ENCODE peak calls at places on chromosomes 4 and X, in eight cellular contexts. W is colonic mucosa, E is heart left ventricle, L is Peyer's patch, F is H7, Y is IMR-90, B is upper lobe of left lung, V is left ventricle myocardium inferior. H is an unnamed sample. For H3K27me3 and H3K36me3, the result is how much of the 10 kb centered on the place peaks cover.

GRCh38 chrX:55135171-55135570 is 46.4 kb downstream of the PAGE2 start:
- DNase-seq in W (peak), E (peak), L (peak), F (no peak), Y (peak), B (peak), V (no peak), H (peak)

GRCh38 chrX:103400931-103401330 is 24.6 kb downstream of the BEX3 start:
- DNase-seq in W (no peak), E (no peak), L (no peak), F (no peak), Y (no peak), B (no peak), V (no peak), H (no peak)

GRCh38 chr4:39732728-39733127 is 34.8 kb downstream of the UBE2K start:
- DNase-seq in W (no peak), E (no peak), L (no peak), F (no peak), Y (peak), B (no peak), V (no peak), H (no peak)

GRCh38 chrX:43956034-43956433 is 17.2 kb downstream of the NDP start:
- DNase-seq in W (no peak), E (no peak), L (no peak), F (no peak), Y (no peak), B (no peak), V (no peak), H (no peak)

GRCh38 chr4:3193531-3194203 is 55.3 kb upstream of the MSANTD1 start:
- DNase-seq in W (no peak), E (no peak), L (no peak), F (no peak), Y (peak), B (no peak), V (no peak), H (no peak)

GRCh38 chr4:106763044-106763443 is 273.1 kb downstream of the DKK2 start:
- DNase-seq in W (no peak), E (no peak), L (no peak), F (no peak), Y (no peak), B (no peak), V (no peak), H (no peak)

GRCh38 chr4:106370214-106370613 is 1.6 kb upstream of the GIMD1 start:
- DNase-seq in W (no peak), E (no peak), L (no peak), F (no peak), Y (no peak), B (no peak), V (no peak), H (no peak)

GRCh38 chrX:25941559-25942250 is 196.4 kb upstream of the MAGEB18 start:
- DNase-seq in W (no peak), E (no peak), L (no peak), F (no peak), Y (no peak), B (no peak), V (no peak), H (no peak)

GRCh38 chr4:72843466-72843865 is 226.1 kb downstream of the COX18 start:
- DNase-seq in W (no peak), E (no peak), L (no peak), F (no peak), Y (no peak), B (no peak), V (no peak), H (no peak)

GRCh38 chrX:10008483-10009056 is 41.4 kb downstream of the CLDN34 start:
- DNase-seq in W (no peak), E (no peak), L (no peak), F (no peak), Y (peak), B (no peak), V (no peak), H (no peak)

GRCh38 chr4:17030543-17030942 is 132.1 kb upstream of the LDB2 start:
- DNase-seq in W (no peak), E (no peak), L (no peak), F (no peak), Y (peak), B (no peak), V (no peak), H (no peak)

GRCh38 chr4:155687380-155687982 is 20.8 kb downstream of the GUCY1A1 start:
- DNase-seq in W (no peak), E (no peak), L (no peak), F (no peak), Y (no peak), B (no peak), V (no peak), H (no peak)

GRCh38 chrX:138859421-138859820 is 147.9 kb upstream of the FGF13 start:
- DNase-seq in W (no peak), E (no peak), L (no peak), F (no peak), Y (no peak), B (no peak), V (no peak), H (no peak)

GRCh38 chr4:182143086-182143821 is 99.9 kb upstream of the TENM3 start:
- DNase-seq in W (peak), E (no peak), L (peak), F (peak), Y (peak), B (no peak), V (no peak), H (no peak)

GRCh38 chr4:38782452-38783108 is at the start of gene TLR10:
- DNase-seq in W (peak), E (no peak), L (no peak), F (peak), Y (peak), B (peak), V (no peak), H (no peak)

GRCh38 chr4:26238782-26239647 is 81.8 kb upstream of the RBPJ start:
- DNase-seq in W (peak), E (no peak), L (no peak), F (peak), Y (peak), B (no peak), V (no peak), H (no peak)

GRCh38 chr4:26235500-26235899 is 85.3 kb upstream of the RBPJ start:
- DNase-seq in W (peak), E (peak), L (no peak), F (no peak), Y (peak), B (peak), V (peak), H (no peak)

GRCh38 chr4:26237916-26238315 is 82.9 kb upstream of the RBPJ start:
- DNase-seq in W (no peak), E (no peak), L (no peak), F (no peak), Y (no peak), B (no peak), V (no peak), H (no peak)

GRCh38 chr4:26239796-26240195 is 81.0 kb upstream of the RBPJ start:
- DNase-seq in W (no peak), E (no peak), L (no peak), F (no peak), Y (no peak), B (no peak), V (no peak), H (no peak)

DNA sequence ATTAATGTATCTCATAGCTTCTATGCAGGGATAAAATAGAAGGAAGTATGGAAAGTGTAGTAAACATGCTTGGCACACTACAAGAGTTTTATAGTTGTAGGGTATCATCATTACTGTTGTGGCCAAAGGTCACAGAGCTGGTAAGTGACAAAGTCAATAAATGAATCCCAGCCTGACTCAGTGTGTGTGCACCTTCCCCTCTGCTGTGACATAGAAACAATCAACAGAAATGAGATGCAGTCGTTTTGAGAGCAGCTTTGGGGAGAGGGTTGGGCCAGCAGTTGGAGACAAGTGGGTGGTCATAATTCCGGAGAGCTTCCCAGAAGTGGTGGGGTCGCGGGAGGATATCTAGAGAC is 82.4 kb upstream of the RBPJ start:
- DNase-seq in W (peak), E (no peak), L (peak), F (no peak), Y (no peak), B (no peak), V (no peak), H (no peak)
- H3K27me3 ChIP-seq in W (under half), E (under half), L (under half), F (under half), Y (under half), B (under half), V (under half), H (under half)

GRCh38 chr4:6847134-6847533 is 62.5 kb upstream of the TBC1D14 start:
- DNase-seq in W (no peak), E (no peak), L (no peak), F (no peak), Y (no peak), B (no peak), V (no peak), H (no peak)

GRCh38 chr4:6848717-6849305 is 60.8 kb upstream of the TBC1D14 start:
- DNase-seq in W (no peak), E (no peak), L (no peak), F (no peak), Y (peak), B (no peak), V (no peak), H (no peak)

GRCh38 chr4:6840062-6840976 is 57.8 kb downstream of the KIAA0232 start:
- DNase-seq in W (no peak), E (peak), L (no peak), F (peak), Y (peak), B (no peak), V (no peak), H (no peak)

GRCh38 chr4:6845574-6845973 is 63.0 kb downstream of the KIAA0232 start:
- DNase-seq in W (no peak), E (no peak), L (no peak), F (no peak), Y (no peak), B (no peak), V (no peak), H (no peak)

GRCh38 chr4:6844986-6845385 is 62.5 kb downstream of the KIAA0232 start:
- DNase-seq in W (no peak), E (no peak), L (no peak), F (peak), Y (no peak), B (no peak), V (no peak), H (no peak)
- H3K36me3 ChIP-seq in W (under half), E (half or more), L (under half), F (under half), Y (under half), B (under half), V (under half), H (under half)

GRCh38 chr4:185016946-185017797 is 1.1 kb upstream of the HELT start:
- DNase-seq in W (no peak), E (no peak), L (no peak), F (peak), Y (no peak), B (no peak), V (no peak), H (no peak)
- H3K27me3 ChIP-seq in W (half or more), E (half or more), L (under half), F (half or more), Y (half or more), B (under half), V (half or more), H (under half)

GRCh38 chr4:159342374-159342773 is 239.5 kb downstream of the RAPGEF2 start:
- DNase-seq in W (no peak), E (no peak), L (no peak), F (no peak), Y (no peak), B (no peak), V (no peak), H (no peak)

GRCh38 chr4:159349332-159349731 is 246.5 kb downstream of the RAPGEF2 start:
- DNase-seq in W (no peak), E (no peak), L (no peak), F (no peak), Y (no peak), B (no peak), V (no peak), H (no peak)

GRCh38 chr4:159341486-159341885 is 238.6 kb downstream of the RAPGEF2 start:
- DNase-seq in W (no peak), E (no peak), L (no peak), F (no peak), Y (peak), B (no peak), V (no peak), H (no peak)

GRCh38 chr4:159344877-159345276 is 242.0 kb downstream of the RAPGEF2 start:
- DNase-seq in W (no peak), E (no peak), L (no peak), F (no peak), Y (no peak), B (no peak), V (no peak), H (no peak)

DNA sequence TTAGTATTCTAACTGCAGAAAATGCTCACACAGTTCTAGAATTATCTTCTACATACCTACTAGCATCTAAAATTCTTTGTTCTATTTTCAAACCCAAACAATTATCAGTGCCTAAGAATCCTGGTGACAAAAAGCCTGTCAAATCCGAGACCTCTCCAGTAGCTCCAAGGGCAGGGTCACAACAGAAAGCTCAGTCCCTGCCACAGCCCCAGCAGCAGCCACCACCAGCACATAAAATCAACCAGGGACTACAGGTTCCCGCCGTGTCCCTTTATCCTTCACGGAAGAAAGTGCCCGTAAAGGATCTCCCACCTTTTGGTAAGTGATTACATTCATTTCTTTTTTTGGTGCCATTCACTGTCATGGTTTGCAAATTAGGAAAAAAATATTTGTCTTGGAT is 243.8 kb downstream of the RAPGEF2 start:
- DNase-seq in W (no peak), E (no peak), L (no peak), F (no peak), Y (no peak), B (no peak), V (no peak), H (no peak)
- H3K36me3 ChIP-seq in W (under half), E (half or more), L (under half), F (under half), Y (under half), B (half or more), V (half or more), H (under half)

H was measured in breast epithelium.